ENCODE peak calls at places on chromosome 15, in four cellular contexts. L, F, G and U are unnamed samples.

GRCh38 chr15:86505951-86506350 is 426.3 kb downstream of the AGBL1 start:
- DNase-seq in F (no peak), L (no peak), G (no peak), U (no peak)

GRCh38 chr15:24954783-24955548 is at the start of the genes SNRPN and SNURF:
- DNase-seq in F (peak), L (peak), G (peak), U (no peak)

GRCh38 chr15:99466701-99467337 is 99.0 kb upstream of the MEF2A start:
- DNase-seq in G (no peak), L (no peak), F (no peak), U (no peak)

GRCh38 chr15:47437492-47437891 is 279.8 kb upstream of the SEMA6D start:
- DNase-seq in F (no peak), G (no peak), L (no peak), U (no peak)

GRCh38 chr15:31870336-31871158 is 159.8 kb upstream of the CHRNA7 start:
- DNase-seq in L (peak), G (no peak), F (peak), U (peak)

GRCh38 chr15:99568548-99569352 is 3.0 kb downstream of the MEF2A start:
- DNase-seq in L (no peak), F (no peak), G (no peak), U (no peak)

GRCh38 chr15:40911139-40911538 is 16.9 kb downstream of the VPS18 start:
- DNase-seq in G (no peak), L (no peak), F (peak), U (no peak)

GRCh38 chr15:48361690-48362089 is 30.5 kb downstream of the DUT start:
- DNase-seq in G (no peak), L (no peak), F (no peak), U (no peak)

GRCh38 chr15:38253448-38253847 is 812 bp downstream of the SPRED1 start:
- DNase-seq in G (no peak), L (no peak), F (no peak), U (peak)
- H2AFZ ChIP-seq in G (no peak), L (no peak), F (no peak), U (peak)

GRCh38 chr15:36498922-36499321 is 80.5 kb upstream of the CDIN1 start:
- DNase-seq in L (no peak), G (no peak), F (no peak), U (no peak)
- TF ChIP-seq KDM1A in L (no peak), G (no peak), F (no peak), U (no peak)

GRCh38 chr15:57923750-57924149 is 141.8 kb downstream of the ALDH1A2 start:
- DNase-seq in L (no peak), G (no peak), F (no peak), U (no peak)
- TF ChIP-seq SIN3A in L (no peak), G (no peak), F (no peak), U (no peak)

DNA sequence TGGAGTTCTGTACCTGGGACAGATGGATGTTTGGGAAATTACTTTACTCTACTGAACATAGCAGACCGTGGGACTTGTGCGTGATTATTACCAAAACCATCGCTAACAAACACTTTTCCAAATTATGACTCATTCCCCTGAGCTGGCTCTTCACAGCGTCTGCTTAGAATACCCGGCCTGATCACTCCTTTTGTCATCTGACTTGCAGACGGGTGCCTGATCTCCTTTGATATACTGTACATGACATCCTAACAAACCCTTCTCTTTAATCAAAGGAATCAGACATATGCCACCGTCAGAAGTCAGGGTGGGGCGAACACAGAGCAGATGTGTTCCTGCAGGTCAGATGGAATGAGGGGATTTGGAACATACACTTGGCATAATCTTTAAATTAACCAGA is 48.5 kb upstream of the SH3GL3 start:
- DNase-seq in L (no peak), F (no peak), G (no peak), U (no peak)
- H2AFZ ChIP-seq in L (no peak), F (no peak), G (no peak), U (no peak)

DNA sequence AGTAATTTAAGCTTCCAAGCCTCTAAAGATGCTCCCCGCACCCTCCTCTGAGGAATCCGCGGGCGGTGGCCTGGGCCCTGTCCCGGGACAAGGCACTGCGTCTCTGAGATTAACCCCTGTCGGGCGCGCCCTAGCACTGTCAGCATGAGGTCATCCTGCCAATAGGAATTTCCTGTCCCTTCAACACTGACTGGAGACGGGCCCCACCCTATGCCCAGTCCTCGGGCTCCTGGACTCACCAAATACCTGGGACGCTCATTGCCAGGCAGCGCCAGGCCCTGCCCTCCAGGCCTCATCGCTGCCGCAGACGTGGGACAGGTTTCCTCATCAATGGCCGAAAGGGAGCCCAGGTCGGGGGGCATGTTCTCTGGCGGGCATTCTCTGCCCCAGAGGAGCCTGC is 67.6 kb upstream of the SH3GL3 start:
- DNase-seq in L (no peak), G (no peak), F (no peak), U (no peak)
- TF ChIP-seq KDM1A in L (no peak), G (no peak), F (no peak), U (no peak)

GRCh38 chr15:60797444-60798040 is 318.6 kb upstream of the ICE2 start:
- DNase-seq in F (no peak), L (no peak), G (no peak), U (no peak)
- TF ChIP-seq SIN3A in F (no peak), L (no peak), G (no peak), U (no peak)

DNA sequence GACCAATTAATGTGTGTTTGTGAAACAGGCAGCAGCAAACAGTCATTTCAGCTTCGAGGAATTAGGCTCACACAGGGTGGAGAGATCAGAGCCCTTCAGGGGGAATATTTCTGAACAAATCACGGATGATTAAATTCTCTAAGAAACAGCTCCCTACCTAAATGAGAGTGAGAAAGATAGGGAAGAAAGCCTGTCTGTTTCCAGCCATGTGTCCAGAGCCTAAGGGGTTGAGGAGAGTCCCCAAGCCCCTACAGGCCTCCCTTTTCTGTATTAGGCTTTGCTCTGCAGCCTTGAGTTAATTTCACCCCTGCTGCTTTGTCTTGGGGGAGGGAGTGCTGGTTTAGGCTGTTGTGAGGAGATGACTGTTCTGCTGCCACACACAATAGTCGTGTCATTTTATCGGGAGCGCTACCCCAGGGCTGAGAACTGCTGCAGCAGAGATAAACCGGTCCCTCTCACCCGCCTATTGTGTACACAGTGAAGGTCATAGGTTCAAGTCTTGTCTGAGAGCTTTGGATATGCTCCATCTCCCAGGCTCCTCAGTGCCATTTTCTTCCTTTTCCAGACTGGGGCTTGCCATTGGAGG is 1.3 kb downstream of the ZNF609 start:
- DNase-seq in L (peak), F (no peak), G (no peak), U (peak)
- H2AFZ ChIP-seq in L (no peak), F (no peak), G (peak), U (peak)

GRCh38 chr15:68994149-68994548 is 20.3 kb upstream of the NOX5 start:
- DNase-seq in F (peak), G (no peak), L (no peak), U (no peak)
- TF ChIP-seq KDM1A in F (no peak), G (no peak), L (no peak), U (no peak)

GRCh38 chr15:74229686-74230085 is 6.4 kb upstream of the CCDC33 start:
- DNase-seq in G (no peak), F (no peak), L (no peak), U (no peak)
- TF ChIP-seq SIN3A in G (no peak), F (no peak), L (no peak), U (no peak)